ENCODE peak calls at places on chromosome 22, in eight cellular contexts. T, W, M, U, I, F, B and X are unnamed samples.

GRCh38 chr22:17213976-17214375 is 5.3 kb downstream of the ADA2 start:
- DNase-seq in T (peak; percentile 37), W (no peak), M (no peak), U (no peak), I (no peak), F (peak; percentile 33), B (peak; percentile 67), X (peak; percentile 39)

GRCh38 chr22:29073618-29074275 is 912 bp downstream of the KREMEN1 start:
- DNase-seq in T (peak; percentile 34), W (no peak), M (no peak), U (no peak), I (no peak), F (no peak), B (no peak), X (peak; percentile 9)

GRCh38 chr22:36220457-36220921 is 18.8 kb downstream of the APOL2 start:
- DNase-seq in T (peak; percentile 48), W (no peak), M (no peak), U (no peak), I (no peak), F (no peak), B (no peak), X (no peak)

GRCh38 chr22:26589367-26589844 is 526 bp downstream of the TPST2 start:
- DNase-seq in T (peak; percentile 20), W (peak; percentile 14), M (peak; percentile 20), U (peak; percentile 43), I (no peak), F (no peak), B (peak; percentile 28), X (peak; percentile 29)

GRCh38 chr22:32325811-32326237 is 31.8 kb upstream of the RFPL3 start:
- DNase-seq in T (no peak), W (no peak), M (no peak), U (no peak), I (no peak), F (no peak), B (no peak), X (no peak)

GRCh38 chr22:49503896-49504521 is 323.7 kb downstream of the BRD1 start:
- DNase-seq in T (no peak), W (no peak), M (no peak), U (peak; percentile 34), I (peak; percentile 37), F (no peak), B (no peak), X (no peak)

GRCh38 chr22:19522190-19522880 is 1.9 kb downstream of the CLDN5 start:
- DNase-seq in T (no peak), W (no peak), M (no peak), U (no peak), I (no peak), F (no peak), B (no peak), X (no peak)

GRCh38 chr22:30516731-30517130 is 11.2 kb upstream of the SEC14L4 start:
- DNase-seq in T (no peak), W (no peak), M (no peak), U (no peak), I (no peak), F (no peak), B (no peak), X (no peak)

GRCh38 chr22:44384981-44385610 is 72.3 kb upstream of the SHISAL1 start:
- DNase-seq in T (no peak), W (no peak), M (no peak), U (no peak), I (no peak), F (no peak), B (no peak), X (no peak)

GRCh38 chr22:44098966-44099530 is 74.9 kb downstream of the PARVB start:
- DNase-seq in T (no peak), W (no peak), M (no peak), U (no peak), I (no peak), F (no peak), B (no peak), X (no peak)

GRCh38 chr22:37485714-37486223 is 415 bp downstream of the MFNG start:
- DNase-seq in T (no peak), W (no peak), M (no peak), U (peak; percentile 57), I (no peak), F (no peak), B (peak; percentile 66), X (no peak)

GRCh38 chr22:46598737-46599424 is 21.3 kb upstream of the GRAMD4 start:
- DNase-seq in T (peak; percentile 54), W (no peak), M (no peak), U (no peak), I (no peak), F (no peak), B (no peak), X (no peak)

GRCh38 chr22:32448980-32449379 is 15.3 kb downstream of the BPIFC start:
- DNase-seq in T (no peak), W (no peak), M (no peak), U (no peak), I (no peak), F (no peak), B (no peak), X (no peak)

GRCh38 chr22:29824677-29825076 is 13.4 kb downstream of the ASCC2 start:
- DNase-seq in T (no peak), W (no peak), M (no peak), U (no peak), I (no peak), F (no peak), B (no peak), X (no peak)

GRCh38 chr22:33544707-33545106 is 375.6 kb downstream of the LARGE1 start:
- DNase-seq in T (peak; percentile 66), W (no peak), M (no peak), U (no peak), I (no peak), F (no peak), B (no peak), X (peak; percentile 27)

GRCh38 chr22:20083157-20083890 is 3.3 kb downstream of the DGCR8 start:
- DNase-seq in T (no peak), W (no peak), M (no peak), U (no peak), I (no peak), F (no peak), B (no peak), X (no peak)

GRCh38 chr22:37681556-37682049 is 4.5 kb upstream of the NOL12 start:
- DNase-seq in T (peak; percentile 89), W (peak; percentile 55), M (peak; percentile 62), U (peak; percentile 43), I (no peak), F (peak; percentile 56), B (peak; percentile 81), X (peak; percentile 70)

GRCh38 chr22:36334081-36334831 is 53.5 kb downstream of the MYH9 start:
- DNase-seq in T (no peak), W (no peak), M (no peak), U (no peak), I (no peak), F (no peak), B (peak; percentile 45), X (no peak)

GRCh38 chr22:21985214-21985613 is 2.6 kb upstream of the TOP3B start:
- DNase-seq in T (no peak), W (no peak), M (no peak), U (no peak), I (no peak), F (no peak), B (no peak), X (no peak)

GRCh38 chr22:43018615-43019014 is 3.7 kb upstream of the PACSIN2 start:
- DNase-seq in T (no peak), W (no peak), M (no peak), U (no peak), I (no peak), F (no peak), B (no peak), X (no peak)

GRCh38 chr22:49327411-49327810 is 500.3 kb downstream of the BRD1 start:
- DNase-seq in T (no peak), W (no peak), M (no peak), U (no peak), I (no peak), F (no peak), B (no peak), X (no peak)

GRCh38 chr22:40719599-40719998 is 40.3 kb downstream of the MCHR1 start:
- DNase-seq in T (no peak), W (no peak), M (no peak), U (no peak), I (no peak), F (no peak), B (no peak), X (no peak)

GRCh38 chr22:29096736-29097669 is 24.2 kb downstream of the KREMEN1 start:
- DNase-seq in T (peak; percentile 42), W (no peak), M (no peak), U (no peak), I (no peak), F (no peak), B (no peak), X (peak; percentile 30)

GRCh38 chr22:28743852-28744251 is 2.0 kb downstream of the HSCB start:
- DNase-seq in T (no peak), W (no peak), M (no peak), U (no peak), I (no peak), F (no peak), B (no peak), X (no peak)

GRCh38 chr22:50148991-50149721 is 21.4 kb upstream of the PANX2 start:
- DNase-seq in T (peak; percentile 38), W (peak; percentile 55), M (peak; percentile 56), U (peak; percentile 69), I (peak; percentile 35), F (peak; percentile 57), B (peak; percentile 84), X (peak; percentile 44)

GRCh38 chr22:31289335-31289734 is 3.0 kb downstream of the PIK3IP1 start:
- DNase-seq in T (no peak), W (no peak), M (no peak), U (no peak), I (no peak), F (no peak), B (peak; percentile 42), X (no peak)

GRCh38 chr22:49967333-49968241 is 7.0 kb downstream of the PIM3 start:
- DNase-seq in T (no peak), W (no peak), M (no peak), U (peak; percentile 61), I (no peak), F (no peak), B (peak; percentile 51), X (peak; percentile 75)

GRCh38 chr22:25745341-25746011 is 3.5 kb downstream of the MYO18B start:
- DNase-seq in T (peak; percentile 86), W (no peak), M (no peak), U (no peak), I (no peak), F (no peak), B (no peak), X (peak; percentile 79)